ENCODE peak calls at places on chromosomes 16 and 17, in four cellular contexts. One of them, this sample, is unnamed.
A peak's percentile ranks its signal among the peaks of the same experiment; 100 is the strongest.

GRCh38 chr17:79808763-79809529 is 12.1 kb upstream of the CBX8 start:
- DNase-seq in endothelial cell of umbilical vein: no peak
- DNase-seq in BJ: no peak
- DNase-seq in NCI-H1417 treated with DMSO at 0.1 percent for 48 hours: no peak
- DNase-seq in this sample: peak; percentile 19

GRCh38 chr16:86578499-86579267 is at the start of gene FOXL1:
- DNase-seq in endothelial cell of umbilical vein: no peak
- DNase-seq in BJ: no peak
- DNase-seq in NCI-H1417 treated with DMSO at 0.1 percent for 48 hours: no peak
- DNase-seq in this sample: peak; percentile 77

GRCh38 chr16:80176114-80176513 is 364.7 kb upstream of the DYNLRB2 start:
- DNase-seq in endothelial cell of umbilical vein: no peak
- DNase-seq in BJ: no peak
- DNase-seq in NCI-H1417 treated with DMSO at 0.1 percent for 48 hours: no peak
- DNase-seq in this sample: peak; percentile 86

GRCh38 chr16:78430281-78430680 is 330.8 kb downstream of the WWOX start:
- DNase-seq in endothelial cell of umbilical vein: no peak
- DNase-seq in BJ: no peak
- DNase-seq in NCI-H1417 treated with DMSO at 0.1 percent for 48 hours: no peak
- DNase-seq in this sample: no peak

GRCh38 chr17:55121268-55121667 is 143.5 kb upstream of the HLF start:
- DNase-seq in endothelial cell of umbilical vein: no peak
- DNase-seq in BJ: no peak
- DNase-seq in NCI-H1417 treated with DMSO at 0.1 percent for 48 hours: no peak
- DNase-seq in this sample: no peak

GRCh38 chr16:47463771-47464624 is 2.9 kb downstream of the PHKB start:
- DNase-seq in endothelial cell of umbilical vein: no peak
- DNase-seq in BJ: no peak
- DNase-seq in NCI-H1417 treated with DMSO at 0.1 percent for 48 hours: no peak
- DNase-seq in this sample: no peak

GRCh38 chr16:84199861-84200260 is 8.9 kb downstream of the ADAD2 start:
- DNase-seq in endothelial cell of umbilical vein: no peak
- DNase-seq in BJ: no peak
- DNase-seq in NCI-H1417 treated with DMSO at 0.1 percent for 48 hours: no peak
- DNase-seq in this sample: peak; percentile 43

GRCh38 chr16:79845734-79846135 is 245.2 kb upstream of the MAF start:
- DNase-seq in endothelial cell of umbilical vein: no peak
- DNase-seq in BJ: no peak
- DNase-seq in NCI-H1417 treated with DMSO at 0.1 percent for 48 hours: no peak
- DNase-seq in this sample: no peak

GRCh38 chr16:84007946-84008345 is 34.6 kb downstream of the SLC38A8 start:
- DNase-seq in endothelial cell of umbilical vein: no peak
- DNase-seq in BJ: no peak
- DNase-seq in NCI-H1417 treated with DMSO at 0.1 percent for 48 hours: no peak
- DNase-seq in this sample: no peak

GRCh38 chr17:55420776-55421178 is 858 bp downstream of the MMD start:
- DNase-seq in endothelial cell of umbilical vein: no peak
- DNase-seq in BJ: no peak
- DNase-seq in NCI-H1417 treated with DMSO at 0.1 percent for 48 hours: no peak
- DNase-seq in this sample: peak; percentile 33

GRCh38 chr17:17078832-17079231 is 36.6 kb downstream of the MPRIP start:
- DNase-seq in endothelial cell of umbilical vein: no peak
- DNase-seq in BJ: no peak
- DNase-seq in NCI-H1417 treated with DMSO at 0.1 percent for 48 hours: no peak
- DNase-seq in this sample: no peak

GRCh38 chr17:81867952-81868673 is 3.0 kb downstream of the ARHGDIA start:
- DNase-seq in endothelial cell of umbilical vein: no peak
- DNase-seq in BJ: no peak
- DNase-seq in NCI-H1417 treated with DMSO at 0.1 percent for 48 hours: no peak
- DNase-seq in this sample: no peak

GRCh38 chr17:60766778-60767190 is 89.1 kb downstream of the BCAS3 start:
- DNase-seq in endothelial cell of umbilical vein: no peak
- DNase-seq in BJ: no peak
- DNase-seq in NCI-H1417 treated with DMSO at 0.1 percent for 48 hours: no peak
- DNase-seq in this sample: no peak

GRCh38 chr16:60107467-60107866 is 1373.4 kb upstream of the GOT2 start:
- DNase-seq in endothelial cell of umbilical vein: peak; percentile 83
- DNase-seq in BJ: peak; percentile 40
- DNase-seq in NCI-H1417 treated with DMSO at 0.1 percent for 48 hours: no peak
- DNase-seq in this sample: peak; percentile 78

GRCh38 chr16:75821117-75821516 is 94.8 kb upstream of the CPHXL start:
- DNase-seq in endothelial cell of umbilical vein: no peak
- DNase-seq in BJ: no peak
- DNase-seq in NCI-H1417 treated with DMSO at 0.1 percent for 48 hours: no peak
- DNase-seq in this sample: no peak

GRCh38 chr17:968812-969766 is 10.5 kb downstream of the NXN start:
- DNase-seq in endothelial cell of umbilical vein: no peak
- DNase-seq in BJ: no peak
- DNase-seq in NCI-H1417 treated with DMSO at 0.1 percent for 48 hours: no peak
- DNase-seq in this sample: peak; percentile 71

GRCh38 chr16:9787717-9788116 is 394.5 kb downstream of the GRIN2A start:
- DNase-seq in endothelial cell of umbilical vein: no peak
- DNase-seq in BJ: no peak
- DNase-seq in NCI-H1417 treated with DMSO at 0.1 percent for 48 hours: no peak
- DNase-seq in this sample: peak; percentile 61

GRCh38 chr17:57186231-57187019 is 69.9 kb upstream of the MSI2 start:
- DNase-seq in endothelial cell of umbilical vein: peak; percentile 25
- DNase-seq in BJ: no peak
- DNase-seq in NCI-H1417 treated with DMSO at 0.1 percent for 48 hours: no peak
- DNase-seq in this sample: no peak

GRCh38 chr17:67716405-67716798 is 1.3 kb upstream of the NOL11 start:
- DNase-seq in endothelial cell of umbilical vein: no peak
- DNase-seq in BJ: no peak
- DNase-seq in NCI-H1417 treated with DMSO at 0.1 percent for 48 hours: no peak
- DNase-seq in this sample: no peak

GRCh38 chr17:60134396-60135159 is 15.2 kb upstream of the CA4 start:
- DNase-seq in endothelial cell of umbilical vein: peak; percentile 70
- DNase-seq in BJ: no peak
- DNase-seq in NCI-H1417 treated with DMSO at 0.1 percent for 48 hours: no peak
- DNase-seq in this sample: peak; percentile 52

GRCh38 chr17:689556-690247 is 24.9 kb downstream of the VPS53 start:
- DNase-seq in endothelial cell of umbilical vein: no peak
- DNase-seq in BJ: no peak
- DNase-seq in NCI-H1417 treated with DMSO at 0.1 percent for 48 hours: no peak
- DNase-seq in this sample: no peak

GRCh38 chr17:77865109-77865611 is 93.3 kb upstream of the TNRC6C start:
- DNase-seq in endothelial cell of umbilical vein: no peak
- DNase-seq in BJ: no peak
- DNase-seq in NCI-H1417 treated with DMSO at 0.1 percent for 48 hours: no peak
- DNase-seq in this sample: no peak

GRCh38 chr16:22075776-22076175 is 16.6 kb upstream of the VWA3A start:
- DNase-seq in endothelial cell of umbilical vein: no peak
- DNase-seq in BJ: no peak
- DNase-seq in NCI-H1417 treated with DMSO at 0.1 percent for 48 hours: no peak
- DNase-seq in this sample: no peak

GRCh38 chr17:50096092-50096491 is 941 bp downstream of the PDK2 start:
- DNase-seq in endothelial cell of umbilical vein: no peak
- DNase-seq in BJ: no peak
- DNase-seq in NCI-H1417 treated with DMSO at 0.1 percent for 48 hours: no peak
- DNase-seq in this sample: no peak

GRCh38 chr16:88064011-88064888 is 113.0 kb downstream of the BANP start:
- DNase-seq in endothelial cell of umbilical vein: no peak
- DNase-seq in BJ: no peak
- DNase-seq in NCI-H1417 treated with DMSO at 0.1 percent for 48 hours: no peak
- DNase-seq in this sample: peak; percentile 12

GRCh38 chr16:80437707-80438106 is 103.1 kb upstream of the DYNLRB2 start:
- DNase-seq in endothelial cell of umbilical vein: no peak
- DNase-seq in BJ: no peak
- DNase-seq in NCI-H1417 treated with DMSO at 0.1 percent for 48 hours: no peak
- DNase-seq in this sample: no peak

GRCh38 chr16:51813609-51814008 is 662.5 kb upstream of the SALL1 start:
- DNase-seq in endothelial cell of umbilical vein: no peak
- DNase-seq in BJ: no peak
- DNase-seq in NCI-H1417 treated with DMSO at 0.1 percent for 48 hours: no peak
- DNase-seq in this sample: no peak

GRCh38 chr17:76036497-76037380 is 9.6 kb upstream of the EVPL start:
- DNase-seq in endothelial cell of umbilical vein: no peak
- DNase-seq in BJ: no peak
- DNase-seq in NCI-H1417 treated with DMSO at 0.1 percent for 48 hours: no peak
- DNase-seq in this sample: no peak

GRCh38 chr16:86806838-86807351 is 228.5 kb downstream of the FOXL1 start:
- DNase-seq in endothelial cell of umbilical vein: no peak
- DNase-seq in BJ: no peak
- DNase-seq in NCI-H1417 treated with DMSO at 0.1 percent for 48 hours: no peak
- DNase-seq in this sample: no peak

GRCh38 chr16:75566889-75567255 is 693 bp downstream of the GABARAPL2 start:
- DNase-seq in endothelial cell of umbilical vein: peak; percentile 13
- DNase-seq in BJ: no peak
- DNase-seq in NCI-H1417 treated with DMSO at 0.1 percent for 48 hours: no peak
- DNase-seq in this sample: peak; percentile 21

GRCh38 chr17:65261152-65261551 is 124.0 kb downstream of the RGS9 start:
- DNase-seq in endothelial cell of umbilical vein: no peak
- DNase-seq in BJ: no peak
- DNase-seq in NCI-H1417 treated with DMSO at 0.1 percent for 48 hours: no peak
- DNase-seq in this sample: no peak

This sample was measured in EL.